ENCODE peak calls at places on chromosomes 12 and 14, in seven cellular contexts. L is GM23338, F is IMR-90, H is neural progenitor cell, Y is mesendoderm, I is neuronal stem cell, C is fibroblast of lung. A is an unnamed sample. For H3K4me1, the result is how much of the 10 kb centered on the place peaks cover.

GRCh38 chr14:32081901-32082300 is 4.8 kb downstream of the ARHGAP5 start:
- DNase-seq in H (peak), I (no peak), L (peak), Y (peak), C (no peak), F (no peak), A (no peak)

GRCh38 chr12:22268973-22269372 is 65.5 kb downstream of the ST8SIA1 start:
- DNase-seq in Y (no peak), I (no peak), F (no peak), H (no peak), C (no peak), L (no peak), A (no peak)

GRCh38 chr12:20483776-20484175 is 115.4 kb downstream of the PDE3A start:
- DNase-seq in C (peak), F (peak), L (no peak), I (no peak), H (no peak), Y (no peak), A (no peak)

GRCh38 chr12:49346659-49347306 is at the start of gene DNAJC22:
- DNase-seq in C (no peak), Y (peak), F (no peak), H (peak), L (peak), I (no peak), A (peak)

GRCh38 chr12:105733579-105733978 is 403.1 kb downstream of the C12orf75 start:
- DNase-seq in C (no peak), F (no peak), H (no peak), L (no peak), I (no peak), Y (no peak), A (no peak)

GRCh38 chr12:70366581-70367267 is 634 bp downstream of the KCNMB4 start:
- DNase-seq in I (peak), C (peak), H (peak), Y (peak), F (peak), L (peak), A (peak)

GRCh38 chr12:50401383-50402155 is 884 bp downstream of the LARP4 start:
- DNase-seq in I (peak), Y (peak), C (peak), L (peak), F (peak), H (peak), A (no peak)

GRCh38 chr12:7344831-7345230 is 41.0 kb downstream of the ACSM4 start:
- DNase-seq in C (no peak), F (no peak), Y (no peak), L (no peak), H (no peak), I (no peak), A (no peak)

GRCh38 chr12:117148642-117149041 is 41.6 kb downstream of the FBXO21 start:
- DNase-seq in C (no peak), H (no peak), Y (no peak), I (no peak), L (no peak), F (no peak), A (no peak)

GRCh38 chr12:47900480-47901129 is 4.2 kb downstream of the VDR start:
- DNase-seq in I (no peak), Y (peak), F (no peak), C (no peak), L (peak), H (no peak), A (peak)

GRCh38 chr12:12327802-12328201 is 22.2 kb downstream of the MANSC1 start:
- DNase-seq in H (peak), L (peak), Y (peak), F (peak), C (peak), I (no peak), A (no peak)

GRCh38 chr12:104469066-104469465 is 12.3 kb downstream of the CHST11 start:
- DNase-seq in H (no peak), I (no peak), F (no peak), L (no peak), C (no peak), Y (no peak), A (no peak)
- H3K4me1 ChIP-seq in H (under half), I (under half), F (under half), L (under half), C (under half), Y (under half), A (under half)

GRCh38 chr14:47590763-47591162 is 84.6 kb downstream of the MDGA2 start:
- DNase-seq in C (no peak), H (no peak), I (no peak), Y (no peak), F (no peak), L (no peak), A (no peak)

GRCh38 chr14:47596860-47597259 is 78.5 kb downstream of the MDGA2 start:
- DNase-seq in C (no peak), F (no peak), I (no peak), L (no peak), Y (no peak), H (no peak), A (no peak)

DNA sequence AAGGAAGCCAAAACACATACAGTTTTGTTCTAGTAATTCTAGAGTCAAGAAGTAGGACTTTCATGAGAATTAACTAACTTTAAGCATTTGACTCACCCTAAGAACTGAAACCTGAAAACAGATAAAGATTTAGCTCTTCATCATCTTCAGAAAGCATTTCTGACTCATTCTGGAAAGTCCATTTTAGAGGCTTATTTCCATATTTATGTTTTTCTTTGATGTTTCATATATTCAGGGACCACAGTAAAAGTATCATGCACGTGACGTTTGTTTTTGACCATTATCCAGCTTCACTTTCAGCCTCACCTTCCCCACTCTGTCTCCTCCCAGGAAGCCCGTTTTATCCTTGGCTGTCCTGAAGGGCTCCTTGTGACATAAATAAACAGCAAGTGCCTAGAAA is 79.2 kb downstream of the MDGA2 start:
- DNase-seq in Y (no peak), F (no peak), C (no peak), I (no peak), L (no peak), H (no peak), A (no peak)
- H3K4me2 ChIP-seq in Y (no peak), F (no peak), C (no peak), I (no peak), L (no peak), H (no peak), A (no peak)

GRCh38 chr14:99575043-99576023 is 28.7 kb downstream of the CCDC85C start:
- DNase-seq in C (no peak), I (no peak), H (no peak), F (peak), Y (peak), L (no peak), A (peak)
- H3K4me1 ChIP-seq in C (under half), I (half or more), H (half or more), F (half or more), Y (half or more), L (half or more), A (half or more)

GRCh38 chr12:123984903-123985302 is 11.9 kb downstream of the ZNF664 start:
- DNase-seq in I (no peak), C (no peak), L (no peak), Y (no peak), F (no peak), H (no peak), A (no peak)
- H3K4me2 ChIP-seq in I (no peak), C (no peak), L (no peak), Y (no peak), F (no peak), H (no peak), A (no peak)

GRCh38 chr12:52044284-52044983 is 6.8 kb upstream of the NR4A1 start:
- DNase-seq in F (no peak), I (no peak), C (peak), L (no peak), Y (no peak), H (no peak), A (no peak)
- H3K4me1 ChIP-seq in F (under half), I (under half), C (under half), L (under half), Y (under half), H (under half), A (under half)

A was measured in PC-9.